ENCODE peak calls at places on chromosomes 11 and 22, in seven cellular contexts. S, Q, Y, M, A, D and U are unnamed samples.

GRCh38 chr22:47205081-47205491 is 442.6 kb downstream of the TBC1D22A start:
- DNase-seq in S (no peak), Q (no peak), M (no peak), A (no peak), D (no peak), Y (no peak), U (no peak)

GRCh38 chr11:111698852-111699559 is 67.2 kb downstream of the PPP2R1B start:
- DNase-seq in A (no peak), D (peak; percentile 36), S (peak; percentile 66), M (no peak), Y (no peak), Q (no peak), U (no peak)

GRCh38 chr11:22878604-22879003 is 18.3 kb upstream of the CCDC179 start:
- DNase-seq in S (no peak), D (no peak), M (no peak), A (no peak), Q (no peak), Y (no peak), U (no peak)

GRCh38 chr22:36471341-36471821 is 10.1 kb downstream of the TXN2 start:
- DNase-seq in Q (no peak), M (no peak), Y (no peak), S (peak; percentile 64), A (no peak), D (peak; percentile 83), U (no peak)

GRCh38 chr11:47917643-47918369 is 62.6 kb upstream of the PTPRJ start:
- DNase-seq in Q (no peak), M (peak; percentile 98), Y (no peak), A (no peak), S (peak; percentile 100), D (peak; percentile 65), U (no peak)

GRCh38 chr11:35978173-35978572 is 34.3 kb downstream of the LDLRAD3 start:
- DNase-seq in A (no peak), Y (no peak), S (no peak), Q (no peak), M (no peak), D (no peak), U (no peak)

GRCh38 chr11:66233301-66233700 is 35.1 kb upstream of the RAB1B start:
- DNase-seq in S (no peak), M (no peak), D (no peak), A (no peak), Y (no peak), Q (no peak), U (no peak)

GRCh38 chr22:17580461-17581031 is 17.2 kb downstream of the SLC25A18 start:
- DNase-seq in Q (no peak), S (no peak), Y (no peak), A (no peak), M (no peak), D (no peak), U (no peak)

GRCh38 chr22:39622881-39623367 is 52.4 kb downstream of the CACNA1I start:
- DNase-seq in Q (peak; percentile 57), S (peak; percentile 22), D (peak; percentile 56), M (no peak), A (peak; percentile 54), Y (peak; percentile 44), U (peak; percentile 24)

GRCh38 chr11:100882957-100883356 is 195.9 kb downstream of the ARHGAP42 start:
- DNase-seq in S (no peak), Y (no peak), Q (no peak), D (no peak), A (no peak), M (no peak), U (no peak)

GRCh38 chr22:41094036-41094435 is 1.6 kb downstream of the EP300 start:
- DNase-seq in S (peak; percentile 49), Q (no peak), A (no peak), D (peak; percentile 56), M (no peak), Y (no peak), U (no peak)

GRCh38 chr11:99376463-99376862 is 355.7 kb downstream of the CNTN5 start:
- DNase-seq in Q (no peak), D (no peak), Y (no peak), A (no peak), S (peak; percentile 4), M (no peak), U (no peak)

GRCh38 chr11:116093065-116093464 is 588.9 kb upstream of the CADM1 start:
- DNase-seq in A (no peak), Q (no peak), D (no peak), Y (no peak), S (no peak), M (no peak), U (no peak)

GRCh38 chr22:22988150-22988549 is 82.2 kb upstream of the GNAZ start:
- DNase-seq in A (no peak), M (no peak), D (no peak), Q (no peak), Y (no peak), S (no peak), U (no peak)